ENCODE peak calls at places on chromosomes 5 and 9, in six cellular contexts. One of them, this sample, is unnamed.

GRCh38 chr5:17118631-17119030 is 98.8 kb upstream of the BASP1 start:
- DNase-seq in AG04450: peak
- DNase-seq in bronchial epithelial cell: peak
- DNase-seq in adrenal gland: peak
- DNase-seq in RWPE1: peak
- DNase-seq in endothelial cell: peak
- DNase-seq in this sample: no peak

GRCh38 chr9:129501771-129502324 is 119.1 kb downstream of the C9orf50 start:
- DNase-seq in AG04450: no peak
- DNase-seq in RWPE1: no peak
- DNase-seq in bronchial epithelial cell: no peak
- DNase-seq in adrenal gland: no peak
- DNase-seq in endothelial cell: no peak
- DNase-seq in this sample: no peak

GRCh38 chr5:139747583-139748504 is 47.8 kb upstream of the PSD2 start:
- DNase-seq in endothelial cell: no peak
- DNase-seq in AG04450: no peak
- DNase-seq in bronchial epithelial cell: no peak
- DNase-seq in adrenal gland: peak
- DNase-seq in RWPE1: no peak
- DNase-seq in this sample: no peak

GRCh38 chr9:32339424-32339823 is 45.0 kb upstream of the ACO1 start:
- DNase-seq in RWPE1: no peak
- DNase-seq in AG04450: no peak
- DNase-seq in bronchial epithelial cell: no peak
- DNase-seq in endothelial cell: no peak
- DNase-seq in adrenal gland: no peak
- DNase-seq in this sample: no peak

GRCh38 chr5:178115835-178116405 is 2.6 kb downstream of the N4BP3 start:
- DNase-seq in RWPE1: no peak
- DNase-seq in bronchial epithelial cell: no peak
- DNase-seq in AG04450: no peak
- DNase-seq in adrenal gland: no peak
- DNase-seq in endothelial cell: no peak
- DNase-seq in this sample: no peak

GRCh38 chr9:126919193-126919592 is 4.6 kb downstream of the RALGPS1 start:
- DNase-seq in bronchial epithelial cell: no peak
- DNase-seq in endothelial cell: no peak
- DNase-seq in AG04450: no peak
- DNase-seq in adrenal gland: no peak
- DNase-seq in RWPE1: no peak
- DNase-seq in this sample: no peak

GRCh38 chr9:120697448-120697847 is 16.8 kb downstream of the MEGF9 start:
- DNase-seq in AG04450: no peak
- DNase-seq in endothelial cell: no peak
- DNase-seq in RWPE1: no peak
- DNase-seq in adrenal gland: no peak
- DNase-seq in bronchial epithelial cell: no peak
- DNase-seq in this sample: no peak

GRCh38 chr5:119290161-119290569 is 65.7 kb upstream of the TNFAIP8 start:
- DNase-seq in AG04450: no peak
- DNase-seq in adrenal gland: no peak
- DNase-seq in RWPE1: no peak
- DNase-seq in bronchial epithelial cell: no peak
- DNase-seq in endothelial cell: no peak
- DNase-seq in this sample: no peak

GRCh38 chr9:98941946-98942523 is 1.7 kb upstream of the COL15A1 start:
- DNase-seq in bronchial epithelial cell: no peak
- DNase-seq in adrenal gland: no peak
- DNase-seq in AG04450: no peak
- DNase-seq in RWPE1: no peak
- DNase-seq in endothelial cell: no peak
- DNase-seq in this sample: no peak

DNA sequence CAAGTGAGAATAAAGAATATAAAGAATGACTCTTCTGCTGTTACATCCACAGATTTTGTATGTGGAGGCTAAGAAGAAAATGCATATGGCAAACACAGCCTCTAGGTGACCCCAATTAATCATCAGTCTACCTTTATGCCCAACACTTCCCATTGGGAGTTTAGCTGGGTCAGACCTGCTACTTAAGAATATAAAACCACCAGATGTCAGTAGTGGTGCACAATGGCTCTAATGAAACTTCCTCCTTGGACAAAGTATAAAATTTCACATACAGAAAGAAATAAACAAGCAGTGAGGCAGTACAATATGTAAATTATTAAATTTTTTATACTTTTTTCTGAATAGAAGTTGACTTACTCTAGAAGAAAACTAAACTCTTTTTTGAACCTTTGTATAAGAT is 539.9 kb downstream of the BRINP1 start:
- DNase-seq in bronchial epithelial cell: no peak
- DNase-seq in endothelial cell: no peak
- DNase-seq in adrenal gland: no peak
- DNase-seq in RWPE1: no peak
- DNase-seq in AG04450: no peak
- DNase-seq in this sample: no peak
- TF ChIP-seq CTCF in bronchial epithelial cell: no peak
- TF ChIP-seq CTCF in endothelial cell: no peak
- TF ChIP-seq CTCF in adrenal gland: peak
- TF ChIP-seq CTCF in RWPE1: no peak
- TF ChIP-seq CTCF in AG04450: no peak
- TF ChIP-seq CTCF in this sample: peak

GRCh38 chr5:23305055-23305454 is 202.4 kb upstream of the PRDM9 start:
- DNase-seq in adrenal gland: no peak
- DNase-seq in RWPE1: no peak
- DNase-seq in AG04450: no peak
- DNase-seq in bronchial epithelial cell: no peak
- DNase-seq in endothelial cell: no peak
- DNase-seq in this sample: no peak

GRCh38 chr5:23303836-23304235 is 203.6 kb upstream of the PRDM9 start:
- DNase-seq in bronchial epithelial cell: no peak
- DNase-seq in RWPE1: no peak
- DNase-seq in AG04450: no peak
- DNase-seq in endothelial cell: no peak
- DNase-seq in adrenal gland: no peak
- DNase-seq in this sample: no peak

GRCh38 chr5:23303433-23303832 is 204.0 kb upstream of the PRDM9 start:
- DNase-seq in bronchial epithelial cell: no peak
- DNase-seq in endothelial cell: no peak
- DNase-seq in AG04450: no peak
- DNase-seq in RWPE1: no peak
- DNase-seq in adrenal gland: no peak
- DNase-seq in this sample: no peak

GRCh38 chr5:23302438-23302837 is 205.0 kb upstream of the PRDM9 start:
- DNase-seq in RWPE1: no peak
- DNase-seq in adrenal gland: no peak
- DNase-seq in AG04450: no peak
- DNase-seq in bronchial epithelial cell: no peak
- DNase-seq in endothelial cell: no peak
- DNase-seq in this sample: no peak
- TF ChIP-seq CTCF in RWPE1: no peak
- TF ChIP-seq CTCF in adrenal gland: no peak
- TF ChIP-seq CTCF in AG04450: no peak
- TF ChIP-seq CTCF in bronchial epithelial cell: no peak
- TF ChIP-seq CTCF in endothelial cell: no peak
- TF ChIP-seq CTCF in this sample: no peak

DNA sequence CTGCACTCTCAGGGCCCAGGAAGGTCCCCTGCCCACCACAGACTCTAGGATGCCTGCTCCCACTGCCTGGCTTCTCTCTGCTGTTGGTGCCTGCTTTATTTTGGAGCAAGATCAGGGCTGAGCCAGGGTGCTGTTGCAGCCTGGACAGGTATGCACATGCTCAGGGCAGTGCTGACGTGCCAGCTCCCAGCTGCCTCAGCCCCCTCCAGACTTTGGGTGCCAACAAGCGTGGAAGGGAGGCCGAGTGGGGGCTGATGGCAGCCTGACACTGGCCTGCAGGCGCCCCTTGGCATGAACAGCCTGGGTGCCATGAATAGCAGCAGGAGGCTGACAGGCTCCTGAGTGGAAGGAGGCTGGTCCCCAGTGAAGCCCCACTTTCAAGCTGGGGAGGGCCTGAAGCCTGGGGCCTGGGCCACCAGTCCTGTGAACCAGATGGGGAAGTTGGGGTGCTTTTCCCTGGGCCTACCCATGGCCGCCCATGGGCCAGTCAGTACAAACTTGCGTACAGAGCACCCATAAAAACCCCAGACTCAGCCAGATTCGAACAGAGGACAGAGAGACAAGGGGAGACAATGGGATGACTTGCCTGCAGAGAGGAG is 6.8 kb downstream of the AMBP start:
- DNase-seq in AG04450: no peak
- DNase-seq in adrenal gland: no peak
- DNase-seq in endothelial cell: no peak
- DNase-seq in RWPE1: no peak
- DNase-seq in bronchial epithelial cell: peak
- DNase-seq in this sample: no peak
- TF ChIP-seq CTCF in AG04450: no peak
- TF ChIP-seq CTCF in adrenal gland: no peak
- TF ChIP-seq CTCF in endothelial cell: no peak
- TF ChIP-seq CTCF in RWPE1: no peak
- TF ChIP-seq CTCF in bronchial epithelial cell: no peak
- TF ChIP-seq CTCF in this sample: no peak

GRCh38 chr5:151319334-151319733 is 15.8 kb upstream of the SLC36A3 start:
- DNase-seq in bronchial epithelial cell: peak
- DNase-seq in endothelial cell: peak
- DNase-seq in RWPE1: no peak
- DNase-seq in AG04450: no peak
- DNase-seq in adrenal gland: peak
- DNase-seq in this sample: no peak
- TF ChIP-seq CTCF in bronchial epithelial cell: peak
- TF ChIP-seq CTCF in endothelial cell: no peak
- TF ChIP-seq CTCF in RWPE1: no peak
- TF ChIP-seq CTCF in AG04450: peak
- TF ChIP-seq CTCF in adrenal gland: no peak
- TF ChIP-seq CTCF in this sample: peak

GRCh38 chr9:74940600-74940999 is 12.1 kb downstream of the C9orf40 start:
- DNase-seq in adrenal gland: no peak
- DNase-seq in RWPE1: no peak
- DNase-seq in bronchial epithelial cell: peak
- DNase-seq in endothelial cell: no peak
- DNase-seq in AG04450: no peak
- DNase-seq in this sample: no peak
- TF ChIP-seq CTCF in adrenal gland: no peak
- TF ChIP-seq CTCF in RWPE1: no peak
- TF ChIP-seq CTCF in bronchial epithelial cell: no peak
- TF ChIP-seq CTCF in endothelial cell: no peak
- TF ChIP-seq CTCF in AG04450: no peak
- TF ChIP-seq CTCF in this sample: peak